ENCODE peak calls at places on chromosome 18, in nine cellular contexts. W is IMR-90, G is K562, C is DND-41, H is GM23248, E is neuronal stem cell, L is mesenchymal stem cell, S is SK-N-MC, Y is mesendoderm. X is an unnamed sample.

GRCh38 chr18:68275616-68276015 is 439.3 kb downstream of the TMX3 start:
- DNase-seq in H (peak), G (no peak), L (peak), C (no peak), Y (no peak), W (peak), S (no peak), E (no peak), X (no peak)

GRCh38 chr18:76657911-76658475 is 163.0 kb upstream of the ZNF516 start:
- DNase-seq in C (peak), H (no peak), E (no peak), S (no peak), Y (no peak), G (no peak), W (no peak), L (no peak), X (no peak)

GRCh38 chr18:66729459-66730239 is 125.8 kb upstream of the CDH19 start:
- DNase-seq in S (no peak), G (no peak), L (no peak), C (no peak), W (no peak), Y (no peak), E (no peak), H (no peak), X (no peak)

GRCh38 chr18:44033144-44033543 is 647.5 kb upstream of the SETBP1 start:
- DNase-seq in S (no peak), C (no peak), W (no peak), L (no peak), G (no peak), H (no peak), E (peak), Y (no peak), X (no peak)

GRCh38 chr18:55764382-55764781 is 176.4 kb upstream of the TCF4 start:
- DNase-seq in L (no peak), G (no peak), H (no peak), S (no peak), C (no peak), E (no peak), W (no peak), Y (peak), X (no peak)

GRCh38 chr18:27185897-27186296 is 789 bp upstream of the CHST9 start:
- DNase-seq in L (no peak), H (no peak), G (no peak), C (no peak), Y (no peak), E (no peak), S (no peak), W (no peak), X (no peak)

GRCh38 chr18:45871655-45872054 is 46.2 kb downstream of the SIGLEC15 start:
- DNase-seq in Y (no peak), S (no peak), E (no peak), W (peak), L (peak), G (no peak), C (no peak), H (peak), X (no peak)

GRCh38 chr18:48866028-48866733 is 84.6 kb downstream of the SMAD7 start:
- DNase-seq in C (no peak), W (peak), E (no peak), Y (no peak), G (no peak), L (no peak), H (peak), S (no peak), X (no peak)

GRCh38 chr18:46833899-46834298 is 77.0 kb upstream of the ST8SIA5 start:
- DNase-seq in G (no peak), C (no peak), Y (no peak), E (no peak), H (no peak), W (no peak), L (no peak), S (no peak), X (no peak)

GRCh38 chr18:48713302-48713701 is 174.5 kb downstream of the CTIF start:
- DNase-seq in Y (no peak), L (no peak), H (no peak), G (no peak), W (no peak), E (no peak), C (no peak), S (no peak), X (no peak)

GRCh38 chr18:57431512-57432080 is 3.6 kb upstream of the ONECUT2 start:
- DNase-seq in L (no peak), Y (peak), G (peak), C (no peak), E (no peak), W (no peak), S (no peak), H (no peak), X (no peak)

GRCh38 chr18:79640875-79641274 is 38.7 kb upstream of the CTDP1 start:
- DNase-seq in S (no peak), G (no peak), H (no peak), Y (no peak), C (no peak), W (no peak), L (no peak), E (no peak), X (no peak)

GRCh38 chr18:22330508-22330907 is 87.2 kb downstream of the CTAGE1 start:
- DNase-seq in Y (no peak), S (no peak), L (no peak), E (no peak), G (no peak), W (no peak), C (no peak), H (no peak), X (no peak)

GRCh38 chr18:48833701-48834394 is 116.9 kb downstream of the SMAD7 start:
- DNase-seq in L (peak), Y (no peak), G (no peak), W (peak), C (no peak), H (no peak), E (no peak), S (no peak), X (peak)

GRCh38 chr18:80009661-80010550 is 21.5 kb upstream of the TXNL4A start:
- DNase-seq in Y (no peak), H (peak), C (no peak), S (no peak), W (peak), E (no peak), L (peak), G (peak), X (no peak)

GRCh38 chr18:48295586-48296311 is 113.4 kb downstream of the ZBTB7C start:
- DNase-seq in E (no peak), L (peak), G (peak), H (peak), C (no peak), W (no peak), S (no peak), Y (peak), X (peak)

GRCh38 chr18:41464278-41464677 is 490.8 kb upstream of the PIK3C3 start:
- DNase-seq in H (no peak), G (no peak), L (no peak), E (no peak), W (no peak), C (no peak), S (no peak), Y (no peak), X (no peak)

GRCh38 chr18:45670281-45670962 is 53.6 kb upstream of the SLC14A1 start:
- DNase-seq in Y (peak), S (no peak), C (peak), H (peak), W (peak), L (peak), G (peak), E (no peak), X (peak)

GRCh38 chr18:76573325-76574025 is 78.4 kb upstream of the ZNF516 start:
- DNase-seq in Y (no peak), E (no peak), S (no peak), L (peak), C (no peak), G (no peak), W (peak), H (peak), X (no peak)

GRCh38 chr18:75784413-75784812 is 356.9 kb upstream of the SMIM21 start:
- DNase-seq in G (no peak), W (no peak), H (no peak), C (peak), Y (no peak), E (no peak), S (no peak), L (no peak), X (no peak)

GRCh38 chr18:75582406-75582821 is 154.9 kb upstream of the SMIM21 start:
- DNase-seq in H (peak), L (no peak), C (no peak), E (no peak), S (no peak), Y (no peak), W (peak), G (no peak), X (no peak)

GRCh38 chr18:13369756-13370510 is 151.4 kb downstream of the LDLRAD4 start:
- DNase-seq in E (no peak), H (no peak), W (no peak), L (no peak), Y (no peak), S (no peak), G (no peak), C (no peak), X (peak)

GRCh38 chr18:24108621-24109020 is 30.2 kb upstream of the CABYR start:
- DNase-seq in H (no peak), E (no peak), L (no peak), W (no peak), Y (no peak), C (no peak), G (no peak), S (no peak), X (no peak)

GRCh38 chr18:74292541-74292858 is 737 bp upstream of the CYB5A start:
- DNase-seq in H (no peak), L (no peak), W (no peak), Y (no peak), G (no peak), S (no peak), C (no peak), E (no peak), X (no peak)

GRCh38 chr18:74289946-74290478 is 1.8 kb downstream of the CYB5A start:
- DNase-seq in G (no peak), Y (no peak), C (no peak), H (no peak), S (no peak), W (no peak), E (no peak), L (no peak), X (no peak)

GRCh38 chr18:74289137-74289536 is 2.6 kb downstream of the CYB5A start:
- DNase-seq in W (peak), C (no peak), L (peak), Y (no peak), H (peak), G (no peak), S (no peak), E (no peak), X (no peak)

GRCh38 chr18:74291771-74292540 is at the start of gene CYB5A:
- DNase-seq in Y (peak), H (peak), S (peak), C (peak), L (peak), G (peak), E (peak), W (peak), X (peak)

GRCh38 chr18:74290831-74291770 is 662 bp downstream of the CYB5A start:
- DNase-seq in H (no peak), W (no peak), E (no peak), C (no peak), Y (peak), G (no peak), S (no peak), L (no peak), X (peak)
- H3K9ac ChIP-seq in H (peak), W (peak), E (peak), C (peak), Y (peak), G (peak), S (peak), L (peak), X (no peak)

DNA sequence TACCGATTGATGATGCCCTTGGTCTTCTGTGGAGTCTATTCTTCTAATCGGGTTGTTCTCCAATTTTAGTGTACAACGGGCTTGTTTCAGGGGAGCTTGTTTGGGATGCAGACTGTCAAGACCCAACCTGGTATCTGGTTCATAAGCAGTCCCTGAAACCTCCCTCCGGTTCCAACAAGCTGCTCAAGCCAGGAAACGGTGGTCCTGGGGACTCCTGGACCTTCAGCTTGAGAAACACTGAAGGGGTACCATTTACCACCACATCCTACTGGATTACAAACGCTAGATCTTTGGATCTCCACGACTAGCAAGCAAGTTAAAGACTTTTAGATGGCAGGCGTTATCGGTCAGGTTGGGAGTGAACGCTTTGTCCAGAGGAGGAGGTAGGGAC is 2.0 kb downstream of the BCL2 start:
- DNase-seq in S (no peak), L (no peak), Y (no peak), C (no peak), E (no peak), H (no peak), G (no peak), W (no peak), X (no peak)
- H3K4me3 ChIP-seq in S (peak), L (peak), Y (no peak), C (peak), E (peak), H (no peak), G (no peak), W (no peak), X (no peak)

DNA sequence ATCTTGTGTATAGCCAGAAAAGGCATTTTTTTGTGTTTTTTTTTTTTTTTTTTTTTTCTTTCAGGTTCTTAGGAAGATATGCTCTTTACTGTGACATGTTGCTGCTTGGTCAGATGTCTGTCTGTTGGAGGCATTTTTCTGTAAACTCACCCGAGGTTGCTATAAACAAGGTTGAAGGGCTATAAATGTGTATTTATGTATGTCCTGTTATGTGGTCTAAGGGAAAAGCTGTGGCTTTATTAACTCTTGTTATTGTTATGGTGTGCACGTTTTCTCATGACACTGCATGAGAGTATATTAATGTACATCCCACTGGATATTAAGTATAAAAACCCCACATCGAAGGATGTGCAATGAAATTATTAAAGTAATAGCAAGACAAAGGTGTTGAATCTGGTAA is 102.0 kb downstream of the ZNF532 start:
- DNase-seq in E (no peak), H (no peak), C (no peak), S (no peak), W (peak), L (peak), Y (no peak), G (no peak), X (no peak)
- H3K27ac ChIP-seq in E (no peak), H (no peak), C (no peak), S (no peak), W (no peak), L (no peak), Y (no peak), G (no peak), X (no peak)

GRCh38 chr18:9477509-9477908 is 2.2 kb downstream of the RALBP1 start:
- DNase-seq in W (no peak), Y (no peak), C (no peak), G (peak), L (no peak), H (no peak), S (no peak), E (no peak), X (no peak)
- H3K9ac ChIP-seq in W (no peak), Y (no peak), C (peak), G (no peak), L (peak), H (peak), S (peak), E (no peak), X (no peak)

GRCh38 chr18:49999128-49999527 is 185.8 kb upstream of the ACAA2 start:
- DNase-seq in H (no peak), W (no peak), C (no peak), S (no peak), G (no peak), L (no peak), E (no peak), Y (no peak), X (no peak)
- H3K4me3 ChIP-seq in H (no peak), W (no peak), C (no peak), S (no peak), G (no peak), L (no peak), E (no peak), Y (no peak), X (no peak)